ENCODE peak calls at places on chromosomes 7 and 10, in seven cellular contexts. V is T47D, L is cardiac fibroblast, B is SHP77 treated with DMSO at 0.1 percent for 48 hours, Y is NCI-H1436, U is prostate gland, Z is astrocyte of the spinal cord. J is an unnamed sample.

GRCh38 chr10:14024349-14025202 is 306.1 kb downstream of the FRMD4A start:
- DNase-seq in V (no peak), L (no peak), B (no peak), Y (no peak), U (no peak), Z (no peak), J (no peak)

GRCh38 chr10:1004294-1004693 is 16.1 kb downstream of the GTPBP4 start:
- DNase-seq in V (no peak), L (no peak), B (no peak), Y (no peak), U (no peak), Z (no peak), J (no peak)

GRCh38 chr10:123559066-123559822 is 106.9 kb upstream of the GPR26 start:
- DNase-seq in V (peak), L (peak), B (peak), Y (peak), U (peak), Z (peak), J (no peak)

GRCh38 chr10:70513848-70514309 is 35.3 kb downstream of the PALD1 start:
- DNase-seq in V (no peak), L (no peak), B (no peak), Y (peak), U (no peak), Z (no peak), J (no peak)

GRCh38 chr7:70788276-70788675 is 343.7 kb upstream of the GALNT17 start:
- DNase-seq in V (peak), L (no peak), B (no peak), Y (no peak), U (no peak), Z (no peak), J (no peak)

GRCh38 chr7:82166666-82167065 is 276.9 kb downstream of the CACNA2D1 start:
- DNase-seq in V (no peak), L (peak), B (peak), Y (peak), U (no peak), Z (no peak), J (peak)

GRCh38 chr10:100334762-100335161 is 4.7 kb upstream of the PKD2L1 start:
- DNase-seq in V (no peak), L (no peak), B (no peak), Y (no peak), U (no peak), Z (no peak), J (no peak)

GRCh38 chr10:62044569-62044968 is 143.1 kb downstream of the ARID5B start:
- DNase-seq in V (no peak), L (no peak), B (no peak), Y (no peak), U (no peak), Z (no peak), J (no peak)

GRCh38 chr7:139574618-139575337 is 51.3 kb downstream of the CLEC2L start:
- DNase-seq in V (no peak), L (no peak), B (no peak), Y (no peak), U (no peak), Z (no peak), J (no peak)

J was measured in NCI-H2081 treated with DMSO at 0.1 percent for 48 hours.